ENCODE peak calls at places on chromosome 21, in four cellular contexts. P, N, K and C are unnamed samples.

GRCh38 chr21:40512590-40512989 is 334.4 kb downstream of the DSCAM start:
- DNase-seq in P (no peak), N (no peak), K (no peak), C (no peak)

GRCh38 chr21:46245213-46245915 is 16.8 kb upstream of the LSS start:
- DNase-seq in P (no peak), N (no peak), K (no peak), C (no peak)

GRCh38 chr21:46538262-46538661 is 66.6 kb downstream of the S100B start:
- DNase-seq in P (no peak), N (no peak), K (no peak), C (no peak)

GRCh38 chr21:36859744-36860501 is 106.5 kb downstream of the HLCS start:
- DNase-seq in P (peak), N (no peak), K (peak), C (peak)

GRCh38 chr21:33461538-33462250 is 18.1 kb downstream of the TMEM50B start:
- DNase-seq in P (no peak), N (no peak), K (no peak), C (no peak)

GRCh38 chr21:41733951-41734689 is 32.7 kb downstream of the RIPK4 start:
- DNase-seq in P (no peak), N (no peak), K (no peak), C (no peak)

GRCh38 chr21:41429305-41429704 is 3.3 kb downstream of the MX1 start:
- DNase-seq in P (no peak), N (no peak), K (no peak), C (no peak)

GRCh38 chr21:42465008-42465878 is 30.8 kb downstream of the RSPH1 start:
- DNase-seq in P (no peak), N (no peak), K (no peak), C (no peak)

GRCh38 chr21:33228455-33228854 is 1.3 kb upstream of the IFNAR2 start:
- DNase-seq in P (no peak), N (no peak), K (no peak), C (no peak)

GRCh38 chr21:17673261-17674020 is 60.7 kb upstream of the BTG3 start:
- DNase-seq in P (no peak), N (no peak), K (no peak), C (no peak)

GRCh38 chr21:36849461-36849860 is 117.0 kb downstream of the HLCS start:
- DNase-seq in P (no peak), N (no peak), K (no peak), C (no peak)

GRCh38 chr21:36532769-36533467 is 53.0 kb upstream of the CLDN14 start:
- DNase-seq in P (no peak), N (no peak), K (no peak), C (no peak)

GRCh38 chr21:32328595-32328994 is 29.9 kb downstream of the MRAP start:
- DNase-seq in P (no peak), N (no peak), K (no peak), C (no peak)

GRCh38 chr21:43979654-43980053 is 32.5 kb upstream of the TRAPPC10 start:
- DNase-seq in P (no peak), N (no peak), K (no peak), C (no peak)

GRCh38 chr21:36479415-36480402 is at the start of gene CLDN14:
- DNase-seq in P (no peak), N (no peak), K (peak), C (peak)

GRCh38 chr21:37710555-37711293 is 205.5 kb downstream of the KCNJ6 start:
- DNase-seq in P (no peak), N (no peak), K (no peak), C (peak)

GRCh38 chr21:20996421-20997307 is 1.5 kb upstream of the NCAM2 start:
- DNase-seq in P (no peak), N (no peak), K (no peak), C (no peak)

GRCh38 chr21:31908106-31909031 is 35.5 kb downstream of the HUNK start:
- DNase-seq in P (no peak), N (no peak), K (no peak), C (no peak)